ENCODE peak calls at places on chromosomes 2 and 18, in nine cellular contexts. C, R, Z, X, N, M, E, U and J are unnamed samples.

GRCh38 chr18:39561136-39561535 is 1995.5 kb upstream of the CELF4 start:
- DNase-seq in N (no peak), U (no peak), Z (no peak), E (no peak), X (no peak), C (no peak), M (no peak), R (no peak), J (no peak)

GRCh38 chr2:60533114-60534033 is 20.1 kb downstream of the BCL11A start:
- DNase-seq in U (peak), X (no peak), R (no peak), E (no peak), C (no peak), Z (no peak), M (no peak), N (no peak), J (no peak)

GRCh38 chr2:160227252-160227651 is 27.2 kb upstream of the ITGB6 start:
- DNase-seq in C (no peak), N (no peak), Z (no peak), R (no peak), E (no peak), M (no peak), X (no peak), U (no peak), J (no peak)

GRCh38 chr18:4468515-4468914 is 13.4 kb upstream of the DLGAP1 start:
- DNase-seq in E (no peak), C (no peak), Z (no peak), N (no peak), U (no peak), X (no peak), R (no peak), M (no peak), J (no peak)

GRCh38 chr2:179898873-179899272 is 37.5 kb upstream of the ZNF385B start:
- DNase-seq in R (no peak), Z (peak), E (no peak), N (no peak), M (no peak), C (no peak), U (peak), X (no peak), J (no peak)

GRCh38 chr2:232097758-232098157 is 136.2 kb downstream of the DIS3L2 start:
- DNase-seq in U (no peak), X (no peak), E (no peak), N (no peak), Z (no peak), C (no peak), M (no peak), R (no peak), J (no peak)

GRCh38 chr18:8898990-8899389 is 193.6 kb downstream of the MTCL1 start:
- DNase-seq in E (no peak), C (no peak), X (no peak), N (no peak), Z (no peak), M (no peak), U (no peak), R (no peak), J (no peak)

GRCh38 chr2:178084273-178084672 is 11.7 kb upstream of the PDE11A start:
- DNase-seq in N (no peak), C (no peak), X (no peak), Z (no peak), M (no peak), U (no peak), E (no peak), R (no peak), J (no peak)

GRCh38 chr18:76354348-76354747 is 140.7 kb downstream of the ZNF516 start:
- DNase-seq in R (no peak), N (no peak), M (no peak), E (no peak), Z (no peak), U (no peak), X (no peak), C (no peak), J (no peak)

GRCh38 chr2:206989306-206989705 is 50.0 kb downstream of the CPO start:
- DNase-seq in U (no peak), N (peak), Z (peak), R (peak), X (no peak), M (peak), C (peak), E (no peak), J (peak)

GRCh38 chr2:155846249-155846648 is 486.3 kb downstream of the NR4A2 start:
- DNase-seq in C (no peak), U (no peak), R (no peak), M (no peak), E (no peak), Z (no peak), X (no peak), N (no peak), J (no peak)

GRCh38 chr2:54704238-54704637 is 19.2 kb upstream of the EML6 start:
- DNase-seq in R (no peak), C (no peak), Z (no peak), E (no peak), X (no peak), N (no peak), U (no peak), M (no peak), J (no peak)

GRCh38 chr2:20925265-20925889 is 102.5 kb upstream of the LDAH start:
- DNase-seq in Z (no peak), N (no peak), E (no peak), M (peak), C (no peak), R (no peak), U (no peak), X (no peak), J (no peak)

GRCh38 chr2:101124684-101125366 is 26.4 kb downstream of the TBC1D8 start:
- DNase-seq in U (no peak), R (peak), C (peak), E (no peak), N (peak), Z (no peak), M (no peak), X (no peak), J (peak)

GRCh38 chr2:152093464-152093863 is 5.4 kb downstream of the CACNB4 start:
- DNase-seq in U (no peak), E (no peak), N (no peak), X (no peak), M (no peak), R (no peak), C (peak), Z (no peak), J (no peak)

GRCh38 chr2:211161236-211161635 is 604.8 kb downstream of the CPS1 start:
- DNase-seq in C (no peak), U (no peak), N (no peak), Z (no peak), E (no peak), X (no peak), M (no peak), R (no peak), J (no peak)

GRCh38 chr18:13558132-13558531 is 168.2 kb downstream of the FAM210A start:
- DNase-seq in C (peak), E (no peak), N (no peak), Z (peak), M (peak), U (peak), R (no peak), X (no peak), J (no peak)

GRCh38 chr2:128731994-128732650 is 413.5 kb upstream of the HS6ST1 start:
- DNase-seq in Z (no peak), X (no peak), R (no peak), C (no peak), M (no peak), U (no peak), E (no peak), N (no peak), J (no peak)

GRCh38 chr2:50347355-50348044 is 684.4 kb downstream of the NRXN1 start:
- DNase-seq in U (peak), Z (no peak), X (no peak), C (no peak), R (no peak), E (no peak), N (no peak), M (no peak), J (no peak)

GRCh38 chr18:6764382-6764781 is 34.9 kb downstream of the ARHGAP28 start:
- DNase-seq in N (no peak), C (no peak), E (no peak), X (no peak), R (no peak), M (no peak), Z (no peak), U (no peak), J (no peak)

GRCh38 chr2:12884713-12885282 is 168.1 kb downstream of the TRIB2 start:
- DNase-seq in C (peak), E (no peak), N (peak), U (no peak), M (no peak), R (no peak), Z (no peak), X (no peak), J (peak)

GRCh38 chr2:109173311-109174171 is 44.5 kb downstream of the SH3RF3 start:
- DNase-seq in Z (peak), N (peak), C (peak), X (no peak), M (no peak), U (peak), R (peak), E (no peak), J (no peak)

GRCh38 chr2:219469186-219469724 is 29.4 kb upstream of the GMPPA start:
- DNase-seq in C (no peak), R (no peak), X (no peak), U (no peak), Z (peak), N (no peak), M (no peak), E (no peak), J (no peak)

GRCh38 chr2:231810905-231811304 is 24.7 kb downstream of the COPS7B start:
- DNase-seq in E (no peak), Z (no peak), R (no peak), U (no peak), N (no peak), X (no peak), C (no peak), M (no peak), J (no peak)

GRCh38 chr2:238457927-238458324 is 31.2 kb downstream of the ASB1 start:
- DNase-seq in U (no peak), E (no peak), M (no peak), X (no peak), Z (no peak), N (no peak), C (no peak), R (no peak), J (no peak)

GRCh38 chr18:14900435-14900834 is 152.5 kb downstream of the ANKRD30B start:
- DNase-seq in C (no peak), E (no peak), Z (no peak), M (no peak), X (no peak), U (no peak), R (no peak), N (no peak), J (no peak)

GRCh38 chr18:49878015-49878414 is 64.7 kb upstream of the ACAA2 start:
- DNase-seq in U (no peak), C (no peak), N (no peak), Z (no peak), R (no peak), M (no peak), E (no peak), X (no peak), J (no peak)

GRCh38 chr2:63792523-63792922 is 49.2 kb upstream of the UGP2 start:
- DNase-seq in U (no peak), C (no peak), R (no peak), X (no peak), Z (no peak), M (no peak), N (no peak), E (no peak), J (no peak)

GRCh38 chr2:181152701-181153100 is 172.3 kb downstream of the UBE2E3 start:
- DNase-seq in R (no peak), X (no peak), Z (no peak), U (no peak), E (no peak), N (no peak), C (no peak), M (no peak), J (no peak)

GRCh38 chr2:27891820-27892105 is 1.2 kb downstream of the BABAM2 start:
- DNase-seq in E (no peak), M (no peak), C (no peak), Z (no peak), N (no peak), R (no peak), U (no peak), X (no peak), J (no peak)

GRCh38 chr2:224817676-224818075 is 101.5 kb upstream of the CCDC195 start:
- DNase-seq in C (no peak), N (no peak), Z (no peak), E (no peak), X (no peak), U (no peak), R (no peak), M (no peak), J (no peak)

GRCh38 chr18:10033038-10033437 is 119.2 kb downstream of the VAPA start:
- DNase-seq in R (no peak), M (no peak), E (no peak), X (no peak), C (no peak), N (no peak), U (no peak), Z (no peak), J (no peak)